ENCODE peak calls at places on chromosome 22, in five cellular contexts. One of them, this sample, is unnamed.
A peak's percentile ranks its signal among the peaks of the same experiment; 100 is the strongest.

GRCh38 chr22:24005201-24005600 is at the start of gene GSTT4:
- DNase-seq in uterus: no peak
- DNase-seq in ecto neural progenitor cell: no peak
- DNase-seq in activated CD8-positive, alpha-beta memory T cell treated with anti-CD3 and anti-CD28 coated beads for 4 hours: no peak
- DNase-seq in hepatocyte: no peak
- DNase-seq in this sample: no peak

GRCh38 chr22:49768511-49768910 is 59.2 kb downstream of the BRD1 start:
- DNase-seq in ecto neural progenitor cell: no peak
- DNase-seq in hepatocyte: no peak
- DNase-seq in activated CD8-positive, alpha-beta memory T cell treated with anti-CD3 and anti-CD28 coated beads for 4 hours: no peak
- DNase-seq in uterus: no peak
- DNase-seq in this sample: no peak

GRCh38 chr22:45261407-45262088 is 20.9 kb upstream of the KIAA0930 start:
- DNase-seq in uterus: no peak
- DNase-seq in ecto neural progenitor cell: no peak
- DNase-seq in activated CD8-positive, alpha-beta memory T cell treated with anti-CD3 and anti-CD28 coated beads for 4 hours: no peak
- DNase-seq in hepatocyte: no peak
- DNase-seq in this sample: no peak

GRCh38 chr22:23376256-23376655 is 195.9 kb downstream of the BCR start:
- DNase-seq in uterus: no peak
- DNase-seq in activated CD8-positive, alpha-beta memory T cell treated with anti-CD3 and anti-CD28 coated beads for 4 hours: no peak
- DNase-seq in hepatocyte: peak; percentile 16
- DNase-seq in ecto neural progenitor cell: no peak
- DNase-seq in this sample: no peak

GRCh38 chr22:21819183-21819770 is 48.2 kb downstream of the MAPK1 start:
- DNase-seq in ecto neural progenitor cell: no peak
- DNase-seq in uterus: no peak
- DNase-seq in activated CD8-positive, alpha-beta memory T cell treated with anti-CD3 and anti-CD28 coated beads for 4 hours: no peak
- DNase-seq in hepatocyte: no peak
- DNase-seq in this sample: no peak

GRCh38 chr22:18110194-18110943 is at the start of gene TUBA8:
- DNase-seq in ecto neural progenitor cell: peak; percentile 71
- DNase-seq in hepatocyte: peak; percentile 57
- DNase-seq in uterus: peak; percentile 56
- DNase-seq in activated CD8-positive, alpha-beta memory T cell treated with anti-CD3 and anti-CD28 coated beads for 4 hours: peak; percentile 14
- DNase-seq in this sample: no peak

GRCh38 chr22:29011200-29011867 is 50.3 kb downstream of the C22orf31 start:
- DNase-seq in uterus: no peak
- DNase-seq in hepatocyte: no peak
- DNase-seq in ecto neural progenitor cell: no peak
- DNase-seq in activated CD8-positive, alpha-beta memory T cell treated with anti-CD3 and anti-CD28 coated beads for 4 hours: no peak
- DNase-seq in this sample: no peak

GRCh38 chr22:29309332-29310064 is 3.0 kb downstream of the GAS2L1 start:
- DNase-seq in activated CD8-positive, alpha-beta memory T cell treated with anti-CD3 and anti-CD28 coated beads for 4 hours: no peak
- DNase-seq in uterus: no peak
- DNase-seq in hepatocyte: no peak
- DNase-seq in ecto neural progenitor cell: peak; percentile 50
- DNase-seq in this sample: no peak

GRCh38 chr22:50059185-50059880 is 1.2 kb upstream of the TTLL8 start:
- DNase-seq in uterus: no peak
- DNase-seq in ecto neural progenitor cell: peak; percentile 77
- DNase-seq in activated CD8-positive, alpha-beta memory T cell treated with anti-CD3 and anti-CD28 coated beads for 4 hours: no peak
- DNase-seq in hepatocyte: peak; percentile 72
- DNase-seq in this sample: peak; percentile 4

GRCh38 chr22:41478891-41479521 is 10.1 kb downstream of the ACO2 start:
- DNase-seq in uterus: no peak
- DNase-seq in ecto neural progenitor cell: no peak
- DNase-seq in hepatocyte: peak; percentile 44
- DNase-seq in activated CD8-positive, alpha-beta memory T cell treated with anti-CD3 and anti-CD28 coated beads for 4 hours: no peak
- DNase-seq in this sample: no peak

GRCh38 chr22:39574779-39575551 is 4.4 kb downstream of the CACNA1I start:
- DNase-seq in activated CD8-positive, alpha-beta memory T cell treated with anti-CD3 and anti-CD28 coated beads for 4 hours: no peak
- DNase-seq in uterus: no peak
- DNase-seq in hepatocyte: peak; percentile 68
- DNase-seq in ecto neural progenitor cell: no peak
- DNase-seq in this sample: peak; percentile 15

GRCh38 chr22:50498322-50498861 is 9.1 kb downstream of the LMF2 start:
- DNase-seq in activated CD8-positive, alpha-beta memory T cell treated with anti-CD3 and anti-CD28 coated beads for 4 hours: peak; percentile 51
- DNase-seq in ecto neural progenitor cell: peak; percentile 75
- DNase-seq in uterus: no peak
- DNase-seq in hepatocyte: peak; percentile 83
- DNase-seq in this sample: no peak

GRCh38 chr22:19850482-19851109 is 4.1 kb downstream of the GNB1L start:
- DNase-seq in uterus: no peak
- DNase-seq in activated CD8-positive, alpha-beta memory T cell treated with anti-CD3 and anti-CD28 coated beads for 4 hours: no peak
- DNase-seq in ecto neural progenitor cell: no peak
- DNase-seq in hepatocyte: no peak
- DNase-seq in this sample: no peak

GRCh38 chr22:30806391-30806861 is 111.8 kb downstream of the OSBP2 start:
- DNase-seq in uterus: no peak
- DNase-seq in hepatocyte: no peak
- DNase-seq in activated CD8-positive, alpha-beta memory T cell treated with anti-CD3 and anti-CD28 coated beads for 4 hours: no peak
- DNase-seq in ecto neural progenitor cell: no peak
- DNase-seq in this sample: no peak

GRCh38 chr22:41979423-41980250 is 10.4 kb downstream of the SEPTIN3 start:
- DNase-seq in ecto neural progenitor cell: no peak
- DNase-seq in hepatocyte: no peak
- DNase-seq in activated CD8-positive, alpha-beta memory T cell treated with anti-CD3 and anti-CD28 coated beads for 4 hours: no peak
- DNase-seq in uterus: no peak
- DNase-seq in this sample: no peak

GRCh38 chr22:46762238-46763050 is at the start of gene TBC1D22A:
- DNase-seq in hepatocyte: peak; percentile 97
- DNase-seq in uterus: peak; percentile 94
- DNase-seq in activated CD8-positive, alpha-beta memory T cell treated with anti-CD3 and anti-CD28 coated beads for 4 hours: peak; percentile 91
- DNase-seq in ecto neural progenitor cell: peak; percentile 93
- DNase-seq in this sample: peak; percentile 49

GRCh38 chr22:44089717-44090570 is 65.8 kb downstream of the PARVB start:
- DNase-seq in hepatocyte: no peak
- DNase-seq in uterus: no peak
- DNase-seq in activated CD8-positive, alpha-beta memory T cell treated with anti-CD3 and anti-CD28 coated beads for 4 hours: no peak
- DNase-seq in ecto neural progenitor cell: no peak
- DNase-seq in this sample: no peak

GRCh38 chr22:50085211-50085999 is at the start of gene MLC1:
- DNase-seq in hepatocyte: no peak
- DNase-seq in uterus: no peak
- DNase-seq in activated CD8-positive, alpha-beta memory T cell treated with anti-CD3 and anti-CD28 coated beads for 4 hours: no peak
- DNase-seq in ecto neural progenitor cell: no peak
- DNase-seq in this sample: peak; percentile 26

GRCh38 chr22:46996595-46997310 is 234.3 kb downstream of the TBC1D22A start:
- DNase-seq in hepatocyte: no peak
- DNase-seq in uterus: no peak
- DNase-seq in activated CD8-positive, alpha-beta memory T cell treated with anti-CD3 and anti-CD28 coated beads for 4 hours: no peak
- DNase-seq in ecto neural progenitor cell: no peak
- DNase-seq in this sample: no peak

GRCh38 chr22:27381552-27381951 is 420.0 kb downstream of the MN1 start:
- DNase-seq in uterus: no peak
- DNase-seq in hepatocyte: no peak
- DNase-seq in activated CD8-positive, alpha-beta memory T cell treated with anti-CD3 and anti-CD28 coated beads for 4 hours: no peak
- DNase-seq in ecto neural progenitor cell: peak; percentile 29
- DNase-seq in this sample: no peak

GRCh38 chr22:23692598-23693291 is 1.9 kb downstream of the RGL4 start:
- DNase-seq in ecto neural progenitor cell: no peak
- DNase-seq in activated CD8-positive, alpha-beta memory T cell treated with anti-CD3 and anti-CD28 coated beads for 4 hours: no peak
- DNase-seq in hepatocyte: no peak
- DNase-seq in uterus: no peak
- DNase-seq in this sample: no peak

GRCh38 chr22:44783091-44783490 is 30.7 kb downstream of the ARHGAP8 start:
- DNase-seq in ecto neural progenitor cell: no peak
- DNase-seq in uterus: no peak
- DNase-seq in activated CD8-positive, alpha-beta memory T cell treated with anti-CD3 and anti-CD28 coated beads for 4 hours: no peak
- DNase-seq in hepatocyte: no peak
- DNase-seq in this sample: no peak

GRCh38 chr22:28911777-28912669 is 28.7 kb downstream of the ZNRF3 start:
- DNase-seq in ecto neural progenitor cell: no peak
- DNase-seq in hepatocyte: peak; percentile 58
- DNase-seq in activated CD8-positive, alpha-beta memory T cell treated with anti-CD3 and anti-CD28 coated beads for 4 hours: no peak
- DNase-seq in uterus: no peak
- DNase-seq in this sample: peak; percentile 28

GRCh38 chr22:50613291-50613981 is 12.8 kb downstream of the MAPK8IP2 start:
- DNase-seq in hepatocyte: no peak
- DNase-seq in activated CD8-positive, alpha-beta memory T cell treated with anti-CD3 and anti-CD28 coated beads for 4 hours: no peak
- DNase-seq in uterus: no peak
- DNase-seq in ecto neural progenitor cell: peak; percentile 47
- DNase-seq in this sample: no peak

GRCh38 chr22:44540756-44541670 is 43.0 kb upstream of the RTL6 start:
- DNase-seq in hepatocyte: no peak
- DNase-seq in activated CD8-positive, alpha-beta memory T cell treated with anti-CD3 and anti-CD28 coated beads for 4 hours: no peak
- DNase-seq in uterus: no peak
- DNase-seq in ecto neural progenitor cell: no peak
- DNase-seq in this sample: no peak

GRCh38 chr22:24284747-24285203 is 14.1 kb downstream of the SPECC1L start:
- DNase-seq in hepatocyte: no peak
- DNase-seq in activated CD8-positive, alpha-beta memory T cell treated with anti-CD3 and anti-CD28 coated beads for 4 hours: no peak
- DNase-seq in ecto neural progenitor cell: no peak
- DNase-seq in uterus: no peak
- DNase-seq in this sample: no peak

GRCh38 chr22:40051322-40051721 is 56.6 kb downstream of the FAM83F start:
- DNase-seq in uterus: no peak
- DNase-seq in hepatocyte: no peak
- DNase-seq in ecto neural progenitor cell: no peak
- DNase-seq in activated CD8-positive, alpha-beta memory T cell treated with anti-CD3 and anti-CD28 coated beads for 4 hours: no peak
- DNase-seq in this sample: no peak

GRCh38 chr22:42397332-42398246 is 34.6 kb downstream of the NFAM1 start:
- DNase-seq in uterus: no peak
- DNase-seq in activated CD8-positive, alpha-beta memory T cell treated with anti-CD3 and anti-CD28 coated beads for 4 hours: no peak
- DNase-seq in ecto neural progenitor cell: no peak
- DNase-seq in hepatocyte: no peak
- DNase-seq in this sample: no peak

GRCh38 chr22:43343262-43343988 is at the start of gene SCUBE1:
- DNase-seq in activated CD8-positive, alpha-beta memory T cell treated with anti-CD3 and anti-CD28 coated beads for 4 hours: no peak
- DNase-seq in hepatocyte: peak; percentile 86
- DNase-seq in ecto neural progenitor cell: peak; percentile 87
- DNase-seq in uterus: peak; percentile 42
- DNase-seq in this sample: no peak

GRCh38 chr22:33796494-33796893 is 123.8 kb downstream of the LARGE1 start:
- DNase-seq in ecto neural progenitor cell: no peak
- DNase-seq in activated CD8-positive, alpha-beta memory T cell treated with anti-CD3 and anti-CD28 coated beads for 4 hours: no peak
- DNase-seq in hepatocyte: no peak
- DNase-seq in uterus: no peak
- DNase-seq in this sample: no peak

GRCh38 chr22:27381960-27382742 is 419.4 kb downstream of the MN1 start:
- DNase-seq in uterus: no peak
- DNase-seq in ecto neural progenitor cell: peak; percentile 46
- DNase-seq in activated CD8-positive, alpha-beta memory T cell treated with anti-CD3 and anti-CD28 coated beads for 4 hours: no peak
- DNase-seq in hepatocyte: no peak
- DNase-seq in this sample: no peak

GRCh38 chr22:21972293-21972779 is 10.3 kb downstream of the TOP3B start:
- DNase-seq in activated CD8-positive, alpha-beta memory T cell treated with anti-CD3 and anti-CD28 coated beads for 4 hours: peak; percentile 16
- DNase-seq in uterus: no peak
- DNase-seq in hepatocyte: peak; percentile 43
- DNase-seq in ecto neural progenitor cell: peak; percentile 75
- DNase-seq in this sample: no peak

GRCh38 chr22:24951942-24952836 is at the start of gene KIAA1671:
- DNase-seq in activated CD8-positive, alpha-beta memory T cell treated with anti-CD3 and anti-CD28 coated beads for 4 hours: peak; percentile 65
- DNase-seq in ecto neural progenitor cell: peak; percentile 99
- DNase-seq in uterus: peak; percentile 80
- DNase-seq in hepatocyte: peak; percentile 95
- DNase-seq in this sample: no peak

GRCh38 chr22:49999901-50000586 is 12.5 kb downstream of the IL17REL start:
- DNase-seq in uterus: no peak
- DNase-seq in hepatocyte: no peak
- DNase-seq in activated CD8-positive, alpha-beta memory T cell treated with anti-CD3 and anti-CD28 coated beads for 4 hours: no peak
- DNase-seq in ecto neural progenitor cell: no peak
- DNase-seq in this sample: no peak

GRCh38 chr22:31556627-31557203 is 60.4 kb downstream of the SFI1 start:
- DNase-seq in uterus: no peak
- DNase-seq in ecto neural progenitor cell: no peak
- DNase-seq in hepatocyte: peak; percentile 52
- DNase-seq in activated CD8-positive, alpha-beta memory T cell treated with anti-CD3 and anti-CD28 coated beads for 4 hours: no peak
- DNase-seq in this sample: no peak

GRCh38 chr22:36383110-36383581 is 4.6 kb downstream of the MYH9 start:
- DNase-seq in hepatocyte: no peak
- DNase-seq in uterus: no peak
- DNase-seq in activated CD8-positive, alpha-beta memory T cell treated with anti-CD3 and anti-CD28 coated beads for 4 hours: no peak
- DNase-seq in ecto neural progenitor cell: no peak
- DNase-seq in this sample: no peak

GRCh38 chr22:42440728-42441127 is 8.5 kb upstream of the NFAM1 start:
- DNase-seq in activated CD8-positive, alpha-beta memory T cell treated with anti-CD3 and anti-CD28 coated beads for 4 hours: no peak
- DNase-seq in ecto neural progenitor cell: no peak
- DNase-seq in hepatocyte: no peak
- DNase-seq in uterus: no peak
- DNase-seq in this sample: no peak

This sample was measured in BJ.